ENCODE peak calls at places on chromosomes 16 and 17, in eight cellular contexts. U is GM23338, Q is A549, S is lower lobe of right lung, V is fibroblast of lung, J is colonic mucosa, C is Caco-2, H is HFF-Myc. N is an unnamed sample.

GRCh38 chr16:54774768-54775167 is 155.9 kb upstream of the IRX5 start:
- DNase-seq in J (no peak), V (no peak), C (no peak), Q (no peak), U (no peak), S (no peak), H (no peak), N (no peak)

GRCh38 chr17:50986989-50987660 is 121.0 kb upstream of the TOB1 start:
- DNase-seq in V (peak), Q (no peak), S (no peak), J (no peak), C (no peak), H (peak), U (no peak), N (no peak)

GRCh38 chr17:57567278-57567677 is 177.8 kb downstream of the CCDC182 start:
- DNase-seq in U (no peak), S (no peak), C (no peak), Q (no peak), V (no peak), J (no peak), H (no peak), N (no peak)

GRCh38 chr17:73641779-73642580 is 2.3 kb downstream of the SDK2 start:
- DNase-seq in U (no peak), H (no peak), Q (no peak), V (no peak), S (no peak), C (no peak), J (no peak), N (no peak)

GRCh38 chr16:81647527-81647926 is 131.6 kb upstream of the PLCG2 start:
- DNase-seq in Q (peak), U (peak), H (no peak), C (no peak), S (no peak), J (no peak), V (peak), N (no peak)

GRCh38 chr17:66341462-66341861 is 39.0 kb downstream of the PRKCA start:
- DNase-seq in C (no peak), S (no peak), J (no peak), H (no peak), Q (no peak), U (no peak), V (no peak), N (no peak)

GRCh38 chr16:50102046-50102756 is 36.4 kb downstream of the HEATR3 start:
- DNase-seq in S (no peak), V (peak), H (peak), J (no peak), C (no peak), Q (no peak), U (no peak), N (no peak)

GRCh38 chr17:60525347-60525623 is 757 bp downstream of the APPBP2 start:
- DNase-seq in H (no peak), U (peak), S (no peak), V (peak), J (peak), C (no peak), Q (no peak), N (no peak)

GRCh38 chr17:65759532-65759931 is 198.1 kb upstream of the AXIN2 start:
- DNase-seq in S (no peak), H (no peak), U (no peak), Q (no peak), V (peak), J (no peak), C (no peak), N (no peak)

GRCh38 chr16:25013049-25013448 is 2.1 kb downstream of the ARHGAP17 start:
- DNase-seq in J (no peak), C (no peak), Q (no peak), V (no peak), H (no peak), S (no peak), U (no peak), N (no peak)

GRCh38 chr16:24463196-24463945 is 76.0 kb upstream of the RBBP6 start:
- DNase-seq in U (no peak), H (no peak), V (no peak), C (no peak), Q (no peak), J (no peak), S (no peak), N (no peak)

GRCh38 chr16:75238132-75238852 is 13.1 kb downstream of the BCAR1 start:
- DNase-seq in J (peak), Q (no peak), H (no peak), S (peak), V (peak), U (no peak), C (no peak), N (no peak)

GRCh38 chr16:7745321-7745720 is 412.7 kb downstream of the RBFOX1 start:
- DNase-seq in S (no peak), H (no peak), C (no peak), J (no peak), V (no peak), U (no peak), Q (no peak), N (no peak)

GRCh38 chr16:57536306-57537193 is at the start of gene CCDC102A:
- DNase-seq in Q (no peak), H (no peak), J (peak), S (peak), C (no peak), V (peak), U (peak), N (no peak)

GRCh38 chr16:15782573-15783365 is 74.1 kb downstream of the MYH11 start:
- DNase-seq in J (no peak), S (no peak), V (no peak), H (no peak), Q (no peak), C (no peak), U (peak), N (no peak)

GRCh38 chr17:40878044-40878443 is 7.0 kb downstream of the KRT20 start:
- DNase-seq in Q (no peak), U (no peak), S (no peak), C (no peak), J (no peak), V (no peak), H (no peak), N (no peak)

GRCh38 chr17:36641877-36642845 is 40.8 kb downstream of the MRM1 start:
- DNase-seq in S (no peak), J (peak), U (peak), Q (peak), H (no peak), C (no peak), V (no peak), N (no peak)

GRCh38 chr17:42563543-42563942 is 1.6 kb downstream of the COASY start:
- DNase-seq in J (no peak), V (no peak), U (no peak), Q (no peak), H (no peak), S (no peak), C (no peak), N (peak)

GRCh38 chr17:80673152-80673920 is 128.7 kb downstream of the RPTOR start:
- DNase-seq in H (no peak), J (no peak), S (no peak), C (peak), Q (no peak), V (peak), U (no peak), N (no peak)

GRCh38 chr16:11224894-11225676 is 30.9 kb downstream of the SOCS1 start:
- DNase-seq in C (no peak), H (no peak), U (no peak), V (no peak), Q (no peak), J (peak), S (peak), N (no peak)

GRCh38 chr16:53664724-53665345 is 38.8 kb downstream of the RPGRIP1L start:
- DNase-seq in U (no peak), S (no peak), C (no peak), H (peak), V (peak), J (no peak), Q (no peak), N (no peak)

GRCh38 chr16:27273670-27274522 is 5.3 kb upstream of the NSMCE1 start:
- DNase-seq in U (no peak), V (no peak), C (peak), J (peak), Q (peak), H (no peak), S (no peak), N (no peak)

GRCh38 chr17:15957206-15957605 is 12.3 kb downstream of the ADORA2B start:
- DNase-seq in C (no peak), V (no peak), H (no peak), J (no peak), Q (no peak), U (no peak), S (no peak), N (no peak)

GRCh38 chr16:50329446-50330189 is 39.2 kb downstream of the BRD7 start:
- DNase-seq in U (no peak), C (no peak), H (no peak), Q (no peak), V (peak), J (no peak), S (peak), N (no peak)

GRCh38 chr17:55454906-55455474 is 33.4 kb upstream of the MMD start:
- DNase-seq in S (no peak), J (no peak), V (peak), U (no peak), H (peak), C (peak), Q (peak), N (peak)

GRCh38 chr17:81329279-81329926 is 34.3 kb upstream of the SLC38A10 start:
- DNase-seq in U (peak), C (peak), Q (peak), J (peak), S (peak), V (peak), H (peak), N (peak)

GRCh38 chr17:73539176-73539575 is 105.1 kb downstream of the SDK2 start:
- DNase-seq in Q (no peak), V (no peak), S (no peak), U (no peak), H (no peak), C (no peak), J (no peak), N (no peak)

GRCh38 chr16:70512456-70512855 is 10.9 kb downstream of the COG4 start:
- DNase-seq in U (no peak), Q (no peak), C (no peak), S (no peak), H (no peak), J (no peak), V (no peak), N (no peak)

GRCh38 chr16:56630134-56630533 is 2.3 kb upstream of the MT1M start:
- DNase-seq in S (no peak), Q (no peak), J (no peak), V (no peak), C (no peak), U (no peak), H (no peak), N (no peak)

GRCh38 chr17:54891176-54891821 is 9.4 kb upstream of the TOM1L1 start:
- DNase-seq in C (no peak), H (peak), V (peak), Q (peak), J (no peak), S (no peak), U (peak), N (peak)

GRCh38 chr17:68512967-68513474 is 791 bp downstream of the PRKAR1A start:
- DNase-seq in U (peak), S (no peak), J (peak), V (peak), Q (peak), C (no peak), H (no peak), N (no peak)
- H3K4me3 ChIP-seq in U (peak), S (peak), J (peak), V (peak), Q (peak), C (peak), H (peak), N (peak)

GRCh38 chr17:75266315-75267145 is 4.5 kb downstream of the MIF4GD start:
- DNase-seq in U (no peak), S (no peak), J (no peak), H (no peak), C (no peak), Q (no peak), V (no peak), N (no peak)

GRCh38 chr17:75268931-75269330 is 2.1 kb downstream of the MIF4GD start:
- DNase-seq in C (no peak), V (no peak), H (no peak), S (no peak), J (no peak), Q (no peak), U (no peak), N (no peak)

GRCh38 chr17:75265614-75266314 is 4.1 kb downstream of the MRPS7 start:
- DNase-seq in J (no peak), Q (no peak), V (no peak), C (no peak), S (no peak), U (no peak), H (no peak), N (no peak)

GRCh38 chr17:75267146-75267402 is 4.0 kb downstream of the MIF4GD start:
- DNase-seq in Q (no peak), C (no peak), H (no peak), U (no peak), V (no peak), S (peak), J (no peak), N (no peak)

GRCh38 chr17:75267403-75268232 is 3.4 kb downstream of the MIF4GD start:
- DNase-seq in S (no peak), U (peak), V (no peak), C (peak), H (no peak), J (peak), Q (no peak), N (no peak)
- TF ChIP-seq CTCF in S (no peak), U (peak), V (no peak), C (no peak), H (peak), J (no peak), Q (peak), N (no peak)

GRCh38 chr16:14304891-14305459 is 233.9 kb downstream of the MRTFB start:
- DNase-seq in Q (no peak), U (no peak), S (no peak), J (no peak), H (no peak), C (no peak), V (no peak), N (no peak)
- H3K4me3 ChIP-seq in Q (peak), U (no peak), S (no peak), J (no peak), H (no peak), C (no peak), V (no peak), N (no peak)

DNA sequence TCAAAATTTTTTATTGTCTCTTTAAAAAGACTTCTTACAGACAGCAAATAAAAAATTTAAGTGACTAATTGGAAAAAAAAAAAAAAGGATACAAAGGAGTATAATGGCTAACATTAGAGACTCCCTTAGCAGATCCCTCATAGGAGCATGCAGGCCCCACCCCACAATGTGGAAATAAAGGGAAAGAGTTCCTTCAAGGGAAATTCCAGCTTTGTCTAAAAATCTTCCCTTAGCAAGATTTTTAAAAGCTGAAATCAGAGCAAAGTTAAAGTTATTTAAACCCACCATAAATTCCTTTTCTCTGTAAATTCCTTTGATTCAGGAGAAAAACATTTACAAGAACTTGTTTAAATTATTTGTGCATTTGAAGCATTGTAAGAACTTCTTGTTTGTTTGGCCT is 32.5 kb upstream of the NOS2 start:
- DNase-seq in Q (no peak), V (no peak), S (no peak), H (no peak), C (peak), U (no peak), J (no peak), N (no peak)
- TF ChIP-seq CTCF in Q (no peak), V (no peak), S (no peak), H (no peak), C (no peak), U (no peak), J (no peak), N (no peak)

DNA sequence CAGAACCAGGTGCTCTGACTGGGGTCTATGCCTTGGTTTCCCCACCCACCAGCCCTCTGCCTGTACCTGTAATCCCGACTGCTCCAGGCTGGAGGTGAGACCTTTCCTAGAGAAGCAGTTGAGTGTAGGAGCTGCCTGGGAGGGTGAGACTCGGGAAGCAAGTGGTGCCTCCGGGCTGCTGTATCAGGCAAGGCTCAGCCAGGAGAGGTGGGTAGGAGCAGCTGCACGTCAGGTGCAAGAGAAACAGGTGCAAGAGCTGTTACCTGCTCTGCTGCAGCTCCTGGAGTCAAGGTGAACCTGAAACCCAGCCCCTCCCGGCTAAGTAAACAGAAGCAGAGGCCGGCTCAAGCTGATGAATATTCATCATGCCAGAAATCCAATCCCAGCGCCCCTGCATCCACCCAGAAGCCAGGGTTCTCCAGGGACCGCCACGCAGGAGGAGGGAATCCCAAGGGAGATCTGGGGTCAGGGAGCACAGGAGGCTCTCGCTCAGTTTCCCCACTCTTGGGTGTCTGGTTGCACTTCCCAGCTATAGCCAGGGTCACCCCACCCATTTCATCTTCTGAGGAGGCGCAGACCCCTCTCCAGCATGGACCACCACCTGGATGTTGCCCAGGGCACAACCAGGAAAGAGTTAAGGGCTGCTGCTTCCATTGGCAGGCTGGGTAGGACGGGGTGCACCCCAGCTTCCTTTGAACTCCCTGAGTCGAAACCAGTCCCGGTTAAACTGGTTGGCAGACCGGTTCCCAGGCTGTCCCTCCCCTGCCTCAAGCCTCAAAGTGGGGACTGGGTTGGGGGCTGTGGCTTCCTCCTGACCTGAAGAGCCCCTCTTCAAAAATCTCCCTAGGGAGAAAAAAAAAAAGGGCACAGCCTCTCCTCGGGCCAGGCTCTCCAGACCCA is at the start of gene PRR15L:
- DNase-seq in Q (no peak), C (peak), V (no peak), S (peak), U (peak), H (no peak), J (peak), N (peak)
- H3K4me3 ChIP-seq in Q (peak), C (peak), V (no peak), S (peak), U (peak), H (no peak), J (peak), N (peak)

GRCh38 chr17:7146115-7146514 is 31.5 kb upstream of the ASGR2 start:
- DNase-seq in Q (no peak), U (peak), V (no peak), C (no peak), J (no peak), S (no peak), H (no peak), N (no peak)

GRCh38 chr17:7141824-7142223 is 27.2 kb upstream of the ASGR2 start:
- DNase-seq in U (no peak), S (no peak), V (no peak), H (no peak), Q (no peak), C (peak), J (peak), N (no peak)

GRCh38 chr17:7144203-7144602 is 29.6 kb upstream of the ASGR2 start:
- DNase-seq in S (no peak), U (peak), H (no peak), J (no peak), Q (no peak), C (no peak), V (no peak), N (no peak)

DNA sequence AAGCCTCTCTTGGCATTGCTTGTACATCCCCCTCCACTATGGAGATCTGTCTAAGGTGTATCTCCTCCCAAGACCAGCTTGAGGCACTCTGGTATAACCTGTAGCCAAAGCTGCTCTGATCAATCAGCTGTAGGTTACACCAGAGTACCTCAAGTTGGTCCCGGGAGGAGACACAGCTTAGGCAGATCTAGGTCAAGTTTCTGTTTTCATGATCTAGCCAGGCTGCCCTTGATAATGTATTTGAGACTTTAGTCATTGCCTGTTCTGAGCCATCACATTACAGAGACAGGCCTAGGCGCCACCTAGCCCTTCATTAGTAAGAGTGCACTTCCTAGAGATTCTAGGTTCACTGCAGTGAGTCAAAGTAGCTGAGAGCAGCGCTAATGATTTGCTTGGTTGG is 31.4 kb downstream of the ASGR1 start:
- DNase-seq in Q (no peak), S (no peak), J (no peak), U (no peak), C (no peak), H (no peak), V (no peak), N (no peak)
- TF ChIP-seq CTCF in Q (no peak), S (no peak), J (no peak), U (peak), C (no peak), H (no peak), V (no peak), N (no peak)

GRCh38 chr16:87060026-87060986 is 256.9 kb downstream of the C16orf95 start:
- DNase-seq in C (no peak), S (no peak), Q (no peak), J (no peak), V (peak), U (peak), H (no peak), N (no peak)
- H3K4me3 ChIP-seq in C (no peak), S (no peak), Q (no peak), J (no peak), V (peak), U (no peak), H (no peak), N (no peak)

DNA sequence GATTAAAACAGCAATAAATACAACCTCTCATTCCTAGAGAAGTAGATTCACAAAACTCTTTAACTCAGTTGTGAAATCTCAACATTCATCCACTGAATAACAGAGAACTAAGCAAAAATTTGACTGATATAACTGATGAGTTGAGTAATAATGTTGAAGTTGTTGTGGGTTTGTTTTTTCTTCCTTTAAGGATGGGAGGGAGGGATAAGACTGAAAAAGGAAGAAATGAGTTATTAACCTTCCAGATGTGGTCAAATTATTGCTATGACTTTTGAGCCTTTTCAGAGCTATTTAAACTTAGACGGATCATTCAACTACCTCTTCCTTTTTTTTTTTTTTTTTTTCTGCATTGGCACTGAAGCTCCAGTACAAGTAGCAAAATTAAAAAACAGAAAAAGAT is 38.6 kb downstream of the SKAP1 start:
- DNase-seq in Q (no peak), S (no peak), U (no peak), V (peak), C (no peak), H (no peak), J (no peak), N (no peak)
- TF ChIP-seq CTCF in Q (no peak), S (no peak), U (no peak), V (no peak), C (no peak), H (no peak), J (no peak), N (no peak)

GRCh38 chr17:77513045-77513444 is 372.3 kb downstream of the SEC14L1 start:
- DNase-seq in S (no peak), U (no peak), J (no peak), H (no peak), V (no peak), Q (no peak), C (no peak), N (no peak)

GRCh38 chr17:77509599-77509998 is 368.8 kb downstream of the SEC14L1 start:
- DNase-seq in U (no peak), S (no peak), H (no peak), J (no peak), Q (no peak), V (no peak), C (no peak), N (no peak)

GRCh38 chr17:77512062-77512946 is 371.5 kb downstream of the SEC14L1 start:
- DNase-seq in H (no peak), J (no peak), S (no peak), V (no peak), U (no peak), Q (no peak), C (no peak), N (no peak)

GRCh38 chr17:77510133-77510796 is 369.5 kb downstream of the SEC14L1 start:
- DNase-seq in H (no peak), C (no peak), Q (no peak), J (no peak), V (no peak), U (no peak), S (peak), N (no peak)

GRCh38 chr17:77511514-77512061 is 370.8 kb downstream of the SEC14L1 start:
- DNase-seq in C (no peak), J (no peak), U (no peak), V (no peak), H (no peak), S (no peak), Q (no peak), N (no peak)
- H3K4me3 ChIP-seq in C (no peak), J (no peak), U (no peak), V (no peak), H (no peak), S (no peak), Q (no peak), N (no peak)